ENCODE peak calls at places on chromosomes 16 and 17, in six cellular contexts. E is substantia nigra; I is ELR; O is naive thymus-derived CD8-positive, alpha-beta T cell; S is CD8-positive, alpha-beta memory T cell; L is EH. U is an unnamed sample.

GRCh38 chr16:9134306-9134705 is 42.9 kb downstream of the HAPSTR1 start:
- DNase-seq in I (no peak), L (no peak), S (no peak), O (no peak), E (no peak), U (no peak)

GRCh38 chr17:55652825-55653224 is 69.8 kb downstream of the TMEM100 start:
- DNase-seq in L (no peak), E (no peak), I (peak; percentile 9), S (no peak), O (no peak), U (no peak)

GRCh38 chr17:50153650-50154575 is 3.4 kb upstream of the PPP1R9B start:
- DNase-seq in E (no peak), O (no peak), S (no peak), L (peak; percentile 47), I (no peak), U (peak; percentile 62)

GRCh38 chr17:53462393-53462811 is 360.3 kb upstream of the KIF2B start:
- DNase-seq in O (no peak), L (no peak), S (no peak), E (no peak), I (peak; percentile 76), U (no peak)

GRCh38 chr16:68985855-68986254 is 119.6 kb upstream of the HAS3 start:
- DNase-seq in O (no peak), I (peak; percentile 72), L (peak; percentile 64), S (no peak), E (no peak), U (no peak)

GRCh38 chr17:72677714-72678390 is 414.6 kb downstream of the SLC39A11 start:
- DNase-seq in E (no peak), S (no peak), I (peak; percentile 86), O (no peak), L (peak; percentile 97), U (no peak)

GRCh38 chr16:79954920-79955705 is 354.6 kb upstream of the MAF start:
- DNase-seq in O (no peak), I (no peak), S (no peak), E (no peak), L (no peak), U (no peak)

GRCh38 chr16:56325956-56326355 is 99.4 kb downstream of the AMFR start:
- DNase-seq in O (no peak), S (no peak), L (no peak), I (no peak), E (no peak), U (no peak)

GRCh38 chr17:81401727-81402529 is 6.7 kb downstream of the BAHCC1 start:
- DNase-seq in O (no peak), L (no peak), I (peak; percentile 57), E (no peak), S (no peak), U (peak; percentile 79)

GRCh38 chr16:23608194-23608593 is 12.1 kb upstream of the NDUFAB1 start:
- DNase-seq in E (no peak), O (no peak), S (no peak), L (peak; percentile 74), I (peak; percentile 76), U (no peak)

GRCh38 chr17:63035271-63035670 is 69.2 kb downstream of the TANC2 start:
- DNase-seq in O (no peak), E (no peak), S (no peak), L (peak; percentile 81), I (peak; percentile 85), U (no peak)

GRCh38 chr16:50326835-50327465 is 41.8 kb downstream of the BRD7 start:
- DNase-seq in I (peak; percentile 58), L (peak; percentile 35), S (peak; percentile 85), E (no peak), O (peak; percentile 46), U (no peak)

GRCh38 chr17:58136669-58137279 is 11.4 kb upstream of the OR4D1 start:
- DNase-seq in E (no peak), O (no peak), S (no peak), L (peak; percentile 4), I (peak; percentile 33), U (no peak)

GRCh38 chr16:13953501-13953900 is 33.5 kb downstream of the ERCC4 start:
- DNase-seq in L (no peak), E (no peak), O (no peak), S (no peak), I (no peak), U (no peak)

GRCh38 chr16:55475919-55476318 is 3.1 kb upstream of the MMP2 start:
- DNase-seq in E (no peak), I (no peak), S (no peak), L (no peak), O (no peak), U (no peak)

GRCh38 chr17:13395346-13395745 is 206.4 kb downstream of the HS3ST3A1 start:
- DNase-seq in E (no peak), I (no peak), S (no peak), O (no peak), L (no peak), U (peak; percentile 52)

GRCh38 chr17:73324711-73325526 is 13.1 kb upstream of the CDC42EP4 start:
- DNase-seq in E (no peak), I (no peak), L (no peak), O (no peak), S (no peak), U (no peak)